ENCODE peak calls at places on chromosome 19, in ten cellular contexts. F is bronchial epithelial cell, V is fibroblast of villous mesenchyme, H is heart left ventricle, O is H9, I is nephron progenitor cell, X is IMR-90, Y is AG09309, A is glutamatergic neuron, P is fibroblast of pulmonary artery. D is an unnamed sample.

GRCh38 chr19:1409204-1410005 is 2.0 kb downstream of the DAZAP1 start:
- DNase-seq in F (no peak), V (no peak), H (no peak), O (no peak), I (no peak), X (no peak), Y (no peak), A (no peak), P (no peak), D (no peak)

GRCh38 chr19:48292798-48293197 is 22.9 kb downstream of the ZNF114 start:
- DNase-seq in F (peak), V (peak), H (no peak), O (no peak), I (no peak), X (peak), Y (no peak), A (no peak), P (peak), D (no peak)

GRCh38 chr19:1261512-1261862 is 7.6 kb upstream of the CIRBP start:
- DNase-seq in F (no peak), V (no peak), H (no peak), O (no peak), I (peak), X (no peak), Y (no peak), A (no peak), P (no peak), D (peak)

GRCh38 chr19:18479964-18480723 is 41.7 kb downstream of the ELL start:
- DNase-seq in F (no peak), V (peak), H (peak), O (no peak), I (no peak), X (peak), Y (peak), A (no peak), P (peak), D (peak)

GRCh38 chr19:45217193-45217956 is 27.8 kb downstream of the EXOC3L2 start:
- DNase-seq in F (no peak), V (no peak), H (no peak), O (no peak), I (peak), X (no peak), Y (no peak), A (no peak), P (no peak), D (no peak)

GRCh38 chr19:1482361-1483066 is 3.5 kb upstream of the C19orf25 start:
- DNase-seq in F (no peak), V (no peak), H (peak), O (no peak), I (no peak), X (no peak), Y (no peak), A (no peak), P (no peak), D (peak)

GRCh38 chr19:58196911-58197616 is 14.2 kb downstream of the ZNF274 start:
- DNase-seq in F (peak), V (peak), H (no peak), O (no peak), I (no peak), X (peak), Y (no peak), A (no peak), P (peak), D (no peak)

GRCh38 chr19:1400281-1401137 is 833 bp downstream of the GAMT start:
- DNase-seq in F (no peak), V (no peak), H (peak), O (no peak), I (no peak), X (no peak), Y (no peak), A (peak), P (no peak), D (no peak)

GRCh38 chr19:746208-746819 is 4.6 kb upstream of the MISP start:
- DNase-seq in F (no peak), V (no peak), H (no peak), O (no peak), I (no peak), X (no peak), Y (no peak), A (no peak), P (no peak), D (no peak)

GRCh38 chr19:571127-571974 is 1.0 kb upstream of the BSG start:
- DNase-seq in F (peak), V (peak), H (peak), O (peak), I (peak), X (peak), Y (no peak), A (no peak), P (peak), D (peak)

GRCh38 chr19:50663280-50663790 is 14.1 kb downstream of the C19orf81 start:
- DNase-seq in F (no peak), V (no peak), H (no peak), O (no peak), I (no peak), X (no peak), Y (no peak), A (no peak), P (no peak), D (no peak)

GRCh38 chr19:5259750-5260149 is 80.9 kb downstream of the PTPRS start:
- DNase-seq in F (no peak), V (no peak), H (no peak), O (no peak), I (no peak), X (no peak), Y (no peak), A (no peak), P (no peak), D (no peak)

GRCh38 chr19:15379996-15380647 is 535 bp upstream of the AKAP8 start:
- DNase-seq in F (peak), V (peak), H (no peak), O (peak), I (no peak), X (peak), Y (no peak), A (peak), P (peak), D (peak)

GRCh38 chr19:42634409-42635232 is 39.9 kb upstream of the CEACAM8 start:
- DNase-seq in F (peak), V (peak), H (no peak), O (no peak), I (no peak), X (peak), Y (no peak), A (peak), P (peak), D (no peak)

GRCh38 chr19:474126-475078 is 13.6 kb upstream of the SHC2 start:
- DNase-seq in F (no peak), V (no peak), H (peak), O (no peak), I (peak), X (no peak), Y (no peak), A (peak), P (no peak), D (no peak)

GRCh38 chr19:45498411-45499195 is at the start of gene PPM1N:
- DNase-seq in F (no peak), V (peak), H (no peak), O (peak), I (peak), X (peak), Y (no peak), A (peak), P (no peak), D (no peak)

GRCh38 chr19:35562776-35563175 is 682 bp downstream of the ATP4A start:
- DNase-seq in F (no peak), V (no peak), H (no peak), O (no peak), I (no peak), X (no peak), Y (no peak), A (no peak), P (no peak), D (no peak)

GRCh38 chr19:4647676-4648644 is 8.6 kb downstream of the TNFAIP8L1 start:
- DNase-seq in F (no peak), V (no peak), H (peak), O (peak), I (no peak), X (no peak), Y (no peak), A (peak), P (peak), D (no peak)

GRCh38 chr19:5605362-5605761 is 17.2 kb downstream of the SAFB2 start:
- DNase-seq in F (no peak), V (no peak), H (no peak), O (no peak), I (no peak), X (no peak), Y (no peak), A (no peak), P (no peak), D (no peak)

GRCh38 chr19:34387446-34387810 is 16.8 kb upstream of the PDCD2L start:
- DNase-seq in F (no peak), V (no peak), H (no peak), O (no peak), I (no peak), X (no peak), Y (no peak), A (no peak), P (no peak), D (no peak)

GRCh38 chr19:6890938-6891337 is 3.6 kb downstream of the ADGRE1 start:
- DNase-seq in F (no peak), V (no peak), H (no peak), O (no peak), I (no peak), X (no peak), Y (no peak), A (no peak), P (no peak), D (no peak)

GRCh38 chr19:8017808-8018207 is 12.4 kb upstream of the ELAVL1 start:
- DNase-seq in F (no peak), V (no peak), H (no peak), O (no peak), I (no peak), X (no peak), Y (no peak), A (no peak), P (no peak), D (peak)
- TF ChIP-seq CTCF in F (no peak), V (peak), H (no peak), O (peak), I (no peak), X (no peak), Y (no peak), A (no peak), P (no peak), D (no peak)

DNA sequence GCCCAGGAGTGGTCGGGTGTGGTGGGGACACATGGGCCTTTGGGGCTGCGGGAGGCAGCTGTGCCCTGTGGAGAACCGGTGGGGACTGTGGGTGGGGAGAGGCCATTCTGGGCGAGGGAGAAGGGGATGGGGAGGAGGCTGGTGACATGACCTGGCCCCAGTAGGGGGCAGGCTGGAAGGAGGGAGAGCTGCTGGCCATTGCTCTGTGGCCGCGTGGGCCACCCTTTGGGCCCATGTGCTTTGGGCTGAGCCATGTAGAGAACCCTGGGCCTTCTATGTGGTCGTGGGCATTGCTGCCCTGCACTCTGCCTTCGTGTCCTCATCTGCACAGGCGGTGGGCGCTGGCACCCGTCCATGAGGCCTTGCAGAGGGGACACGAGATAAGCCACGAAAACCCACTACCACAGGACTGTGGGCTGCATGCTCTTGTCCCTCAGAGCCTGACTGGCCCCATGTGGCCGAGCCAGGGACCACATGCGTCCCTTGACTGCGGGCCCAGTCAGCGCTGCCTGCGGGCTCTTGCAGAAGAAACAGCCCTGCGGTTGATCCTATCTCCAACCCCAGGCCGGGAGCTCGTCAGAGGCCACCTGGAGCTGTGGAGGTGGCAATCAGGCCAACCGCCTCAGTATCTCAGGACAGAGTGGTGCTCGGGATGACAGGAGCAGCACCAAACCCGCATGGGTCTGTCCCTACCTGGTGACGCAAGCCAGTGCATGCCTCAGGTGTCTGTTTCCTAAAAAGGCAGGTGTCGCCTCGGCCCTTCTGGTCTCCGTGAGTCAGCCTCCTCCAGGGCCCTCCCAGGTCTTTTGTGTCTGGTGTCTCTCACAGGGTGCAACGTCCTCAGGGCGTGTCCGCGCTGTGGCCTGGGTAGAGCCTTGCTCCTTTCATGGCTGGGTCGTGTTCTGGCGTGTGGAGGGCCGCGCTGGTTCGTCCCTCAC is 14.3 kb downstream of the FZR1 start:
- DNase-seq in F (peak), V (no peak), H (no peak), O (peak), I (no peak), X (no peak), Y (no peak), A (peak), P (no peak), D (no peak)
- TF ChIP-seq CTCF in F (peak), V (no peak), H (no peak), O (peak), I (no peak), X (no peak), Y (no peak), A (no peak), P (no peak), D (no peak)

GRCh38 chr19:12782424-12783225 is 7.3 kb upstream of the HOOK2 start:
- DNase-seq in F (no peak), V (peak), H (peak), O (peak), I (peak), X (peak), Y (no peak), A (peak), P (peak), D (peak)
- TF ChIP-seq CTCF in F (peak), V (peak), H (no peak), O (peak), I (no peak), X (peak), Y (no peak), A (no peak), P (no peak), D (no peak)

GRCh38 chr19:40717325-40717879 is 490 bp downstream of the ITPKC start:
- DNase-seq in F (no peak), V (no peak), H (no peak), O (no peak), I (no peak), X (no peak), Y (no peak), A (no peak), P (peak), D (peak)

GRCh38 chr19:40716031-40716654 is 543 bp downstream of the COQ8B start:
- DNase-seq in F (peak), V (no peak), H (peak), O (peak), I (no peak), X (peak), Y (no peak), A (no peak), P (no peak), D (peak)

GRCh38 chr19:40714519-40715299 is 2.0 kb downstream of the COQ8B start:
- DNase-seq in F (peak), V (peak), H (peak), O (peak), I (peak), X (peak), Y (peak), A (peak), P (peak), D (peak)

GRCh38 chr19:40717880-40718773 is 1.2 kb downstream of the ITPKC start:
- DNase-seq in F (peak), V (peak), H (no peak), O (peak), I (no peak), X (peak), Y (no peak), A (no peak), P (peak), D (peak)

DNA sequence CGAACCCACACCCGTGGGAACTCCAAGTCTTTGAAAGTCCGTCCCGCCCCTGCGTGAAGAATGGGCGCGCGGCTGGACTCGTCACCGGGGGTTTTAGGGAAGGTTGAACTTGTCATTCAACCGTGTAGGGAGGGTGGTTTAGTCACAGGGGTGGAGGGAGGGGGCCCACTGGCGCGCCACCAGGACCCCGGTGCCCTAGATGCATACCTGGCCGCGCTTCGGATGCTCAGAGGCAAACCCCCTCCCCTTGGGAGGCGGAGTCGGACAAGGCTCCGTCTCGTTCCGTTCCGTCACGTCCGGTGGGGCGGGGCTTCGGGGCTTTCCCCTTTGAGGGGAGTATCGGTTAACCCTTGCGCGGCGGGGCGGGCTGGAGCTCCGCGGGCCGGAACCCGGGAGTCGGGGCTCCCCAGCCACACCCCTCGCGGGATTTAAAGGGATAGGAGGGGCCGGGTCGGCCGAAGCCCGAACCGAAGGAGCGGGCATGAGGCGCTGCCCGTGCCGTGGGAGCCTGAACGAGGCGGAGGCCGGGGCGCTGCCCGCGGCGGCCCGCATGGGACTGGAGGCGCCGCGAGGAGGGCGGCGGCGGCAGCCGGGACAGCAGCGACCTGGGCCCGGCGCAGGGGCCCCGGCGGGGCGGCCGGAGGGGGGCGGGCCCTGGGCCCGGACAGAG is at the start of the genes COQ8B and ITPKC:
- DNase-seq in F (peak), V (peak), H (peak), O (peak), I (peak), X (peak), Y (peak), A (peak), P (peak), D (peak)
- TF ChIP-seq CTCF in F (no peak), V (peak), H (peak), O (peak), I (no peak), X (peak), Y (no peak), A (no peak), P (no peak), D (peak)

DNA sequence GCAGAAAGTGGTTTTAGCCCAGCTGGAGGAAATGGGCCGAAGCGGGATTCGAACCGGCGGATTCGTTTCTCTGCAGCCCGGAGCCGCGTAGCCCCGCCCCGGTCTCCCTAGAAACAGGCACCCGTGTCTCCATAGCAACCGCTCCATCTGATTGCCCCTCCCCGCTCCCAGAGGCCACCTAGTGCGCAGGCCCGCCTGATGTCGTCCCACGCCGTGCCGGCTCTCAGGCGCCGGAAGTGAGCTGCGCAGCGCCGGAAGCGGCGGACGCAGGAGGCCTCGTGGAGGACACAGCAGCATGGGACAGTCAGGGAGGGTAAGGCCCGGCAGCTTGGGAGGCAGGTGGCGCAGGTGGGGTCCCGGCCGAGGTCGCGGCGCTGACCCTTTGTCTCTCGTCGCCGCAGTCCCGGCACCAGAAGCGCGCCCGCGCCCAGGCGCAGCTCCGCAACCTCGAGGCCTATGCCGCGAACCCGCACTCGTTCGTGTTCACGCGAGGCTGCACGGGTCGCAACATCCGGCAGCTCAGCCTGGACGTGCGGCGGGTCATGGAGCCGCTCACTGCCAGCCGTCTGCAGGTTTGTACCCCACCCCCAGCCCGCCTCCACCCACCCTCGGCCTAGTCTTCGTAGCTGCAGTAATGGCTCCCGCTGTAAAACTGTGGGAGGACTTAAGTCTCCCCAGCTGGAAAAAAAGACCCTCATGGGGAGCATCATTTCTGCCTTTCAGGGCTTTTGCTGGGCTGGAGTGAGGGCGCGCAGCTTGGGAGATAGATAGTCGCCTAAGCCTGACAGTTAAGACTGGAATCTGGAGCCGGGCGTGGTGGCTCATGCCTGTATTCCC is at the start of gene PPAN:
- DNase-seq in F (peak), V (peak), H (peak), O (peak), I (peak), X (peak), Y (peak), A (peak), P (peak), D (peak)
- TF ChIP-seq CTCF in F (no peak), V (no peak), H (no peak), O (no peak), I (no peak), X (no peak), Y (no peak), A (no peak), P (no peak), D (no peak)

GRCh38 chr19:38350883-38351282 is 15.3 kb downstream of the CATSPERG start:
- DNase-seq in F (no peak), V (no peak), H (no peak), O (no peak), I (no peak), X (no peak), Y (no peak), A (no peak), P (no peak), D (no peak)
- TF ChIP-seq CTCF in F (no peak), V (no peak), H (no peak), O (no peak), I (no peak), X (no peak), Y (no peak), A (no peak), P (no peak), D (no peak)

DNA sequence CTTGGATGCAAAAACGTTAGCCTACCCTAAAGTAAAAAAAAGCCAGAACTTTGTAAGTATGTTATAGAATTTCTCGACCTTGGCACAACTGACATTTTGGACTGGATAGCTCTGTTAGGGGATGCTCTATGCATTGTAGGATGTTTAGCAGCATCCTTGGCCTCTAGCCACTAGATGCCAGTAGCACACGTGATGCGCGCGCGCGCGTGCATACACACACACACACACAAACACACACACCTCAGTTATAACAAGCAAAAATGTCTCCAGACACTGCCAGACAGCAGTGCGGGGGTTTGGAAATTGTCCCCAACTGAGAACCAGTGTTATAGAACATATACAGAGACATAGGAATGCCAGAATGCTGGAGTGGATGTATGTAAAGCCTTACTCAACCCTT is 17.2 kb downstream of the ZNF226 start:
- DNase-seq in F (no peak), V (no peak), H (no peak), O (no peak), I (no peak), X (no peak), Y (no peak), A (no peak), P (no peak), D (no peak)
- TF ChIP-seq CTCF in F (no peak), V (no peak), H (no peak), O (no peak), I (no peak), X (no peak), Y (no peak), A (no peak), P (no peak), D (no peak)

DNA sequence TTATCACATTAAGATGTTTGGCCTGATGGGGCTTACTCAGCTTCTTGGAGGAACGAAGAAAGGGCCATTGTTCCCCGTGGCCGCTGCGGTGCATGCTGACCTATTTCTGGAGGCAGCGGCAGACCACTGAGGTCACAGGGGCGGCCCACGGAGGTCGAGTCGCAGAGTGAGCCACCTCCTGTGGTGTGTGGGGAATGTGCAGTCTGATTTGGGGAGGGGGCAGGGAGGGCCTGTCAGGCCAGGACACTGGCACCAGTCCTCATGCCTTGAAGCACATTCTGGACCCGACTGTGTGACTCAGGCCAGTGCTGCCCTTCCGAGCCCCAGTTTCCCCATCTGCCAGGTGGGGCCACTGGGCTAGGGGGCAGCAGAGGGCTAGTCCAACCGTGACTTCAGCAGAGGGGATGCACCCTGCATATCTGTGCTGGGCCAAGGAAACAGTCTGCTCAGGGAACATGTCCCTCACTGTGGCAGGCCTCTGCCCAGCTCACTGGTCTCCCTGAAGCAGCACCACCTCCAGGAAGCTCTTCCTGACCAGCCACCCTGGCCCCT is 6.3 kb downstream of the SLC7A10 start:
- DNase-seq in F (no peak), V (no peak), H (no peak), O (peak), I (no peak), X (peak), Y (no peak), A (no peak), P (no peak), D (no peak)
- TF ChIP-seq CTCF in F (peak), V (peak), H (no peak), O (peak), I (no peak), X (peak), Y (peak), A (no peak), P (peak), D (no peak)

D was measured in mucosa of descending colon.